ENCODE peak calls at places on chromosomes 7 and 10, in six cellular contexts. F is brain microvascular endothelial cell; W is IMR-90; V is upper lobe of right lung; A is psoas muscle; Z is effector memory CD4-positive, alpha-beta T cell. E is an unnamed sample.
A peak's percentile ranks its signal among the peaks of the same experiment; 100 is the strongest.

GRCh38 chr7:5695037-5695708 is 86.3 kb downstream of the RNF216 start:
- DNase-seq in F (peak; percentile 85), W (peak; percentile 89), V (no peak), A (no peak), Z (peak; percentile 27), E (no peak)

GRCh38 chr7:27300401-27300800 is 57.8 kb downstream of the EVX1 start:
- DNase-seq in F (no peak), W (no peak), V (no peak), A (no peak), Z (no peak), E (no peak)

GRCh38 chr10:124037286-124037685 is 56.1 kb downstream of the CHST15 start:
- DNase-seq in F (no peak), W (no peak), V (no peak), A (no peak), Z (no peak), E (no peak)

GRCh38 chr7:33108931-33109757 is at the start of gene RP9:
- DNase-seq in F (peak; percentile 37), W (peak; percentile 47), V (peak; percentile 88), A (peak; percentile 73), Z (peak; percentile 58), E (peak; percentile 24)

GRCh38 chr10:71268751-71269150 is 50.3 kb upstream of the SLC29A3 start:
- DNase-seq in F (no peak), W (peak; percentile 44), V (no peak), A (peak; percentile 61), Z (no peak), E (no peak)

GRCh38 chr10:69506834-69507643 is 55.8 kb downstream of the TSPAN15 start:
- DNase-seq in F (no peak), W (no peak), V (no peak), A (no peak), Z (no peak), E (no peak)

GRCh38 chr7:148156248-148156647 is 434.3 kb upstream of the C7orf33 start:
- DNase-seq in F (peak; percentile 52), W (peak; percentile 1), V (no peak), A (no peak), Z (no peak), E (no peak)

GRCh38 chr10:16853201-16853600 is 36.0 kb upstream of the RSU1 start:
- DNase-seq in F (peak; percentile 58), W (peak; percentile 68), V (no peak), A (no peak), Z (no peak), E (no peak)

GRCh38 chr10:3213758-3214545 is 41.4 kb upstream of the PITRM1 start:
- DNase-seq in F (no peak), W (no peak), V (no peak), A (no peak), Z (no peak), E (no peak)

GRCh38 chr10:15293862-15294835 is 76.9 kb downstream of the FAM171A1 start:
- DNase-seq in F (no peak), W (peak; percentile 25), V (no peak), A (no peak), Z (no peak), E (no peak)

GRCh38 chr7:77989981-77990566 is 191.5 kb downstream of the PHTF2 start:
- DNase-seq in F (no peak), W (no peak), V (no peak), A (no peak), Z (no peak), E (no peak)

GRCh38 chr10:97069576-97070362 is 116.0 kb downstream of the SLIT1 start:
- DNase-seq in F (peak; percentile 22), W (no peak), V (no peak), A (no peak), Z (no peak), E (no peak)

GRCh38 chr7:106916689-106917088 is 51.6 kb downstream of the PIK3CG start:
- DNase-seq in F (no peak), W (peak; percentile 15), V (no peak), A (no peak), Z (no peak), E (no peak)

GRCh38 chr7:70915067-70915466 is 216.9 kb upstream of the GALNT17 start:
- DNase-seq in F (no peak), W (no peak), V (no peak), A (no peak), Z (no peak), E (no peak)

GRCh38 chr7:57216340-57216739 is 84.1 kb upstream of the ZNF479 start:
- DNase-seq in F (no peak), W (no peak), V (peak; percentile 33), A (no peak), Z (no peak), E (no peak)

GRCh38 chr10:62019013-62019684 is 117.7 kb downstream of the ARID5B start:
- DNase-seq in F (no peak), W (no peak), V (no peak), A (no peak), Z (no peak), E (no peak)

GRCh38 chr10:50538473-50539398 is 85.0 kb downstream of the SGMS1 start:
- DNase-seq in F (no peak), W (no peak), V (no peak), A (no peak), Z (no peak), E (no peak)

GRCh38 chr7:131554880-131555516 is 1.4 kb downstream of the PODXL start:
- DNase-seq in F (no peak), W (no peak), V (no peak), A (no peak), Z (no peak), E (no peak)

GRCh38 chr10:24358022-24358421 is 149.1 kb downstream of the KIAA1217 start:
- DNase-seq in F (no peak), W (no peak), V (no peak), A (no peak), Z (no peak), E (no peak)

GRCh38 chr10:24353319-24353718 is 144.4 kb downstream of the KIAA1217 start:
- DNase-seq in F (no peak), W (no peak), V (no peak), A (no peak), Z (no peak), E (no peak)

GRCh38 chr10:24360286-24361127 is 151.6 kb downstream of the KIAA1217 start:
- DNase-seq in F (peak; percentile 75), W (peak; percentile 73), V (no peak), A (peak; percentile 76), Z (no peak), E (peak; percentile 67)

GRCh38 chr10:24355289-24355688 is 146.4 kb downstream of the KIAA1217 start:
- DNase-seq in F (no peak), W (no peak), V (no peak), A (no peak), Z (no peak), E (no peak)

GRCh38 chr10:24357344-24358021 is 148.5 kb downstream of the KIAA1217 start:
- DNase-seq in F (no peak), W (no peak), V (no peak), A (no peak), Z (no peak), E (no peak)
- H3K27ac ChIP-seq in F (no peak overlapping the region), W (no peak overlapping the region), V (no peak overlapping the region), A (peak overlapping the region; percentile 13), Z (no peak overlapping the region), E (peak overlapping the region; percentile 64)

GRCh38 chr10:101987136-101987535 is 68.8 kb downstream of the ARMH3 start:
- DNase-seq in F (no peak), W (no peak), V (no peak), A (no peak), Z (no peak), E (no peak)

DNA sequence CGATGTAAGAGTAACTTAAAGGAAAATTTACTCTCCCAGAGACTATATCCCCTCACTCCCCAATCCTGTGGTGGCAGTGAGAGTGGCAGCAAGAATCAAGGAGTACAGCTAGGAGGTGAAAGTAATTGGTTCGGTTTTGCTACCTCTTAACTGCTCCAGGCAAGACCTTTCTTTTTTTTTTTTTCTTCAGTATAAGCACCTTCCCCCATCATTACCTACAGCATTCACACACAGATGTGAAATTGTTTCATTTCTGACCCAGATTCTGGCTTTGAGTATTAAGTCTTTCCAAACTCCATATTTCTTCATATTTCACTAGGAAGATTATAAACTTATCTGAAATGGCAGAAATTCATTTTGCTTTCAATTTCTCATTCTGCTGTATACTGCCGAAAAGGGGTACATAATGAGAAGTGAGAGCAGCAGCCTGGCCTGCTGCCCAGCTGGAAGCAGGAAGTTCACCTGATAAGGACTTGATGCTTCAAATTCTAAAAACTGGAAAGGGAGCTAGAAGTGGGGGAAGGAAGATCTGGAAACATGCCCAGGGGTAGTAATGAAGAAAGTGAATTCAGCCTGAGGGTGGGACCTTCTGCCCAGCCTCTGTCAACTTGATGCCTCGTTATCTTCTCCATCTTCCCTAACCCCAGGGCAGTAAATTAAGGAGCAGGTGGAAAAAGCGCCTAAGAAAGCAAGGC is 69.5 kb downstream of the ARMH3 start:
- DNase-seq in F (no peak), W (no peak), V (peak; percentile 75), A (no peak), Z (no peak), E (no peak)
- H3K27ac ChIP-seq in F (no peak overlapping the region), W (no peak overlapping the region), V (peak overlapping the region; percentile 14), A (no peak overlapping the region), Z (no peak overlapping the region), E (no peak overlapping the region)

DNA sequence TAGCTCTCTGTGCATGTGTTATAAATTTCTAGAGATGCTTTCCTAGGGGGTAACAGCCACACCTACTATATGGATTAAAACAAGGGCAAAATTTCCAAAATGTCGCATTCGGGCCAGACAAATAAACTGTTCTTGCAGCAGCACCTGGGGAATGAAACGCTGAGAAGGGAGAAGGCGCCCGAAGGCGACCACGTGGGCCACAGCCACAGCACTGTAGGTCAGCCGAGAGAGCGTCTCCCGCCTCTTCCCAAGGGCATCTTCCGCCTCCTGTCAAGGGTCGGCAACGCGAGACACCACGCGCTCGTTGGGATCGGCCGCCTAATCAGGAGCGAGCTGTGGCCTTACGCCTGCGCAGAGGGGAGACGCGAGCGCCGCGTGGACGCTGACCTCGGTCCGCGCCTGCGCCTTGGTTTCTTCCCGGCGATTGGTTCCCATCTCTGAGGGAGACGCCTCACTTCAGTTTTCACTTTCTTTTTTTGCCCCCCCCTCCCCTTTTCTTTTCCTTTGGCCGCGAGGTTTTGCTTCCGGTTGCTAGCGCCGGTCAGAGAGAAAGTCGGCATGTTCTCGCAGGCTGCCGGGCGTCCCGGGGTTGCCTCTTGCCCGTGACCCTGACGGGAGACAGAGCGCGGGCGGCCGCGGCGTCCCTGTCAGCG is at the start of gene TASOR2:
- DNase-seq in F (peak; percentile 96), W (peak; percentile 95), V (peak; percentile 99), A (peak; percentile 99), Z (peak; percentile 93), E (peak; percentile 91)
- H3K27ac ChIP-seq in F (peak within 1 kb of the TSS; percentile 49), W (peak within 1 kb of the TSS; percentile 48), V (peak within 1 kb of the TSS; percentile 90), A (peak within 1 kb of the TSS; percentile 97), Z (peak within 1 kb of the TSS; percentile 98), E (peak within 1 kb of the TSS; percentile 91)

GRCh38 chr7:28458732-28459131 is 46.4 kb downstream of the CREB5 start:
- DNase-seq in F (no peak), W (no peak), V (no peak), A (peak; percentile 18), Z (no peak), E (no peak)

GRCh38 chr7:28455486-28455885 is 43.2 kb downstream of the CREB5 start:
- DNase-seq in F (no peak), W (no peak), V (no peak), A (no peak), Z (no peak), E (no peak)

GRCh38 chr7:28459306-28459705 is 47.0 kb downstream of the CREB5 start:
- DNase-seq in F (no peak), W (no peak), V (no peak), A (no peak), Z (no peak), E (no peak)

GRCh38 chr7:28456037-28456436 is 43.7 kb downstream of the CREB5 start:
- DNase-seq in F (no peak), W (peak; percentile 78), V (no peak), A (no peak), Z (no peak), E (no peak)
- H3K27ac ChIP-seq in F (no peak overlapping the region), W (peak overlapping the region; percentile 83), V (no peak overlapping the region), A (no peak overlapping the region), Z (no peak overlapping the region), E (no peak overlapping the region)